ENCODE peak calls at places on chromosomes 1 and 21, in five cellular contexts. Y is K562, B is HepG2, H is H1, X is GM12878. S is an unnamed sample.

GRCh38 chr1:167057297-167057688 is 32.9 kb downstream of the GPA33 start:
- DNase-seq in B (peak), H (peak), X (no peak), Y (peak), S (peak)

GRCh38 chr1:18132707-18133066 is 25.1 kb downstream of the IGSF21 start:
- DNase-seq in Y (no peak), B (no peak), X (no peak), H (no peak), S (no peak)

GRCh38 chr1:169925505-169926482 is 32.1 kb upstream of the SCYL3 start:
- DNase-seq in B (no peak), Y (no peak), H (no peak), X (peak), S (no peak)

GRCh38 chr1:12178511-12178910 is 11.7 kb downstream of the TNFRSF1B start:
- DNase-seq in Y (no peak), H (no peak), B (no peak), X (no peak), S (no peak)

GRCh38 chr1:172457479-172458130 is 13.7 kb upstream of the PIGC start:
- DNase-seq in B (no peak), Y (no peak), X (no peak), H (no peak), S (no peak)

GRCh38 chr1:156401681-156402081 is 32.7 kb downstream of the RHBG start:
- DNase-seq in H (no peak), B (no peak), X (no peak), Y (no peak), S (no peak)

GRCh38 chr1:246647513-246647912 is 76.7 kb upstream of the SCCPDH start:
- DNase-seq in B (no peak), H (no peak), X (no peak), Y (peak), S (no peak)

GRCh38 chr1:183571678-183572268 is 18.5 kb downstream of the NCF2 start:
- DNase-seq in H (no peak), Y (no peak), B (no peak), X (no peak), S (no peak)

GRCh38 chr1:63945943-63946342 is 172.1 kb downstream of the ROR1 start:
- DNase-seq in Y (no peak), X (no peak), H (no peak), B (no peak), S (no peak)

GRCh38 chr21:44365967-44366585 is 12.7 kb downstream of the TRPM2 start:
- DNase-seq in Y (no peak), H (no peak), B (no peak), X (no peak), S (no peak)

GRCh38 chr1:218048828-218049227 is 236.3 kb upstream of the RRP15 start:
- DNase-seq in Y (no peak), B (no peak), X (no peak), H (no peak), S (no peak)

GRCh38 chr1:100955322-100955721 is 59.4 kb downstream of the SLC30A7 start:
- DNase-seq in B (no peak), X (no peak), H (no peak), Y (no peak), S (no peak)

GRCh38 chr1:47696911-47697441 is 259.1 kb downstream of the FOXD2 start:
- DNase-seq in B (peak), H (no peak), Y (no peak), X (no peak), S (peak)
- TF ChIP-seq SP1 in B (no peak), H (no peak), Y (no peak), X (no peak), S (no peak)

GRCh38 chr21:45496968-45497845 is 45.0 kb downstream of the SLC19A1 start:
- DNase-seq in Y (no peak), B (no peak), H (no peak), X (no peak), S (no peak)
- TF ChIP-seq SIN3A in Y (no peak), B (no peak), H (no peak), X (no peak), S (no peak)

GRCh38 chr1:21520899-21521716 is 11.9 kb downstream of the ALPL start:
- DNase-seq in X (no peak), Y (no peak), H (no peak), B (no peak), S (no peak)
- TF ChIP-seq SP1 in X (no peak), Y (no peak), H (no peak), B (no peak), S (no peak)

DNA sequence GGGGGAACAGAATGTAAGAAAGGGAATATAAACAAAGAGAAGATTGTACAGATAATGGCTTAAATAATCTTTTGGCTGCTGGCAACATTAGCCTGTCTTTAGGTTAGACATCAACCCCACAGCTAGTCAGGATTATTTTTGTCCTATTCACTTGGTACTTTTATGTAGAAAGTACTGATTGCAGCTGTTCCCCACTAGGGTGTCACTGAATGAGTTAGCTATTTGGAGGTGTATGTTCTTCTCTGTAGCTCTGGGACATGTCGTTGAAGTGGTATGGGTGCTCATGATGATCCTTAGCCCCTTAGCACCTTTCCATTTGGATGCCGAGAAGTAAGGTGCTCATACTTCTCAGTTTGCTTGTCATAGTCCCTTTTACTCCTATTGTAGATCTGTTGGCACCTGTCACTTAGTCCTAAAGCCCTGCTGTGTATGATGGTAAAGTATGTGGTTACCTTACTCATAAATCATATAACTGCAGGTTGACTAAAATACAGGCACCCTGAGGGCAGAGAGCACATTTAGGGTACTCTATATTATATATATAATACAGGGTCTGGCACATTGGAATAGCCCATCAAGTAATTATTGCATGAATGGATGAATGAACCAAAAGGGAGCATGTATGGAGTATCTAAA is 64.6 kb downstream of the USP25 start:
- DNase-seq in H (no peak), B (no peak), Y (no peak), X (no peak), S (no peak)
- TF ChIP-seq SIN3A in H (no peak), B (no peak), Y (no peak), X (no peak), S (no peak)

DNA sequence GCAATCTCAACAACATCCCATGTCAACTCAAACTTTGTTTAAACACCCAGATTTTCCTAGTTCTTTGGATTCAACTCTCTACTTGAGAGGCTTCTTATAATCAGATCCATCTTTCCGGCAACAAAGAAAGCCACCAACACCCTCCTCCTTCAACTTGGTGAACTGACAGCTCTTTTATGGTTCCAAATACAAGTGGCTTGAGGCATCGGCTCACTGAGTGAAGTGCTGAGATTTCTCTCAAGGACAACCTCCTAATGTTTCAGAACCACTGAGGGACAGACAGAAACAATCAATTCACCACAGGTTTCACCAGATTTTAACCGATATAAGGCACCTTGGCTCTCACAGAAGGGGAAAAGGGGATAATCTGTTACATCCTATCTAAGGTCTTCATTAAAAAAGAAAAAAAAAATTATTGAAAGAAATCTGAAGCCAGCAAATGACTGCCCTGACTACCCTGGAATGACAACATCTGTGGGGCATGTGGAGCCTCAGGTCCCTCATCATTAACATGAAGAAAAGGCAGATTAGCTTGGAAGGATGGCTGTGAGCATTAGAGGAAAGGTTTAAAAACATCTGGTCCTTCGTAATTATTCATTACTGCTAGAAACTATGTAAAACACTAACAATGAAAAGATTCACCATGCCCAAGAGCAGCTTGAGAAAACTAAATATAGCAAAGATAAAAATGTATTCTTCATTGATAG is 50.9 kb downstream of the PTPN14 start:
- DNase-seq in H (no peak), B (no peak), X (no peak), Y (no peak), S (no peak)
- TF ChIP-seq SP1 in H (no peak), B (no peak), X (no peak), Y (no peak), S (no peak)